ENCODE peak calls at places on chromosome 15, in four cellular contexts. H is MM.1S, K is body of pancreas, D is tibial artery. L is an unnamed sample.

GRCh38 chr15:37891754-37892368 is 42.6 kb upstream of the TMCO5A start:
- DNase-seq in K (peak; percentile 15), D (no peak), H (peak; percentile 78), L (no peak)

GRCh38 chr15:29207758-29208108 is 61.9 kb downstream of the NSMCE3 start:
- DNase-seq in K (no peak), D (no peak), H (no peak), L (no peak)

GRCh38 chr15:55235637-55236036 is 38.9 kb upstream of the RSL24D1 start:
- DNase-seq in D (no peak), K (no peak), H (no peak), L (no peak)

GRCh38 chr15:61906961-61907752 is 153.1 kb downstream of the VPS13C start:
- DNase-seq in H (no peak), D (no peak), K (peak; percentile 12), L (no peak)

GRCh38 chr15:75195766-75196241 is 5.9 kb upstream of the C15orf39 start:
- DNase-seq in K (peak; percentile 53), D (no peak), H (no peak), L (no peak)

GRCh38 chr15:81274255-81274654 is 49.7 kb downstream of the STARD5 start:
- DNase-seq in H (no peak), K (no peak), D (no peak), L (no peak)

GRCh38 chr15:43225201-43225949 is 4.6 kb upstream of the EPB42 start:
- DNase-seq in D (no peak), K (peak; percentile 57), H (peak; percentile 80), L (no peak)

GRCh38 chr15:41880156-41880877 is 13.5 kb downstream of the SPTBN5 start:
- DNase-seq in D (no peak), K (no peak), H (no peak), L (no peak)

GRCh38 chr15:81339321-81339720 is 15.4 kb upstream of the STARD5 start:
- DNase-seq in D (no peak), K (no peak), H (no peak), L (no peak)

GRCh38 chr15:72740202-72740601 is 43.4 kb downstream of the ADPGK start:
- DNase-seq in K (no peak), H (peak; percentile 83), D (no peak), L (no peak)

GRCh38 chr15:67109141-67110034 is 44.0 kb downstream of the SMAD3 start:
- DNase-seq in D (peak; percentile 83), K (peak; percentile 59), H (no peak), L (no peak)

GRCh38 chr15:35078221-35078915 is 6.7 kb downstream of the NANOGP8 start:
- DNase-seq in D (no peak), H (peak; percentile 70), K (peak; percentile 48), L (peak; percentile 31)

GRCh38 chr15:96789999-96790398 is 459.5 kb downstream of the NR2F2 start:
- DNase-seq in H (no peak), D (no peak), K (no peak), L (no peak)

GRCh38 chr15:38050988-38051387 is 116.5 kb downstream of the TMCO5A start:
- DNase-seq in K (no peak), H (no peak), D (no peak), L (no peak)

GRCh38 chr15:78930577-78931388 is 14.1 kb downstream of the CTSH start:
- DNase-seq in D (no peak), H (no peak), K (no peak), L (no peak)

GRCh38 chr15:65258863-65259262 is 27.8 kb downstream of the PARP16 start:
- DNase-seq in K (no peak), H (no peak), D (no peak), L (no peak)

GRCh38 chr15:78130466-78131294 is 565 bp downstream of the CIB2 start:
- DNase-seq in D (no peak), K (peak; percentile 25), H (peak; percentile 55), L (no peak)

GRCh38 chr15:29888651-29889050 is 66.4 kb upstream of the TJP1 start:
- DNase-seq in K (no peak), H (no peak), D (no peak), L (no peak)

GRCh38 chr15:90231028-90232017 is 2.4 kb downstream of the CIB1 start:
- DNase-seq in H (no peak), D (no peak), K (peak; percentile 70), L (peak; percentile 70)

GRCh38 chr15:31265871-31266711 is 60.5 kb upstream of the KLF13 start:
- DNase-seq in D (peak; percentile 68), H (peak; percentile 97), K (no peak), L (peak; percentile 59)

GRCh38 chr15:89814112-89814742 is 425 bp downstream of the ANPEP start:
- DNase-seq in D (no peak), K (no peak), H (no peak), L (peak; percentile 31)

GRCh38 chr15:52067545-52067926 is 45.0 kb downstream of the BCL2L10 start:
- DNase-seq in H (no peak), D (no peak), K (no peak), L (no peak)

GRCh38 chr15:77897896-77898406 is 179.6 kb downstream of the TBC1D2B start:
- DNase-seq in K (no peak), D (peak; percentile 51), H (no peak), L (no peak)

GRCh38 chr15:63232400-63232799 is 43.0 kb downstream of the RAB8B start:
- DNase-seq in H (no peak), K (no peak), D (no peak), L (no peak)

GRCh38 chr15:56877591-56877990 is 40.9 kb upstream of the TCF12 start:
- DNase-seq in H (no peak), K (no peak), D (no peak), L (no peak)

GRCh38 chr15:77014137-77015081 is 19.5 kb downstream of the PSTPIP1 start:
- DNase-seq in D (no peak), K (no peak), H (no peak), L (no peak)

GRCh38 chr15:31387483-31388118 is 61.0 kb downstream of the KLF13 start:
- DNase-seq in H (no peak), D (peak; percentile 90), K (peak; percentile 96), L (peak; percentile 85)

GRCh38 chr15:80615361-80615736 is 79.8 kb upstream of the ABHD17C start:
- DNase-seq in D (no peak), H (no peak), K (no peak), L (no peak)

GRCh38 chr15:58527573-58528196 is 95.9 kb downstream of the LIPC start:
- DNase-seq in D (no peak), H (no peak), K (no peak), L (no peak)

GRCh38 chr15:77836901-77837648 is 204.4 kb upstream of the LINGO1 start:
- DNase-seq in H (no peak), D (peak; percentile 48), K (no peak), L (no peak)

GRCh38 chr15:92385096-92385495 is 8.6 kb upstream of the ST8SIA2 start:
- DNase-seq in H (no peak), D (no peak), K (no peak), L (no peak)

GRCh38 chr15:98873441-98874218 is 134.0 kb downstream of the PGPEP1L start:
- DNase-seq in K (no peak), D (no peak), H (peak; percentile 89), L (no peak)

GRCh38 chr15:80242132-80242769 is 9.8 kb downstream of the CTXND1 start:
- DNase-seq in D (no peak), K (peak; percentile 27), H (peak; percentile 65), L (no peak)

GRCh38 chr15:43165801-43166325 is 19.3 kb upstream of the CCNDBP1 start:
- DNase-seq in H (no peak), K (no peak), D (no peak), L (no peak)

GRCh38 chr15:95624616-95625361 is 705.7 kb upstream of the NR2F2 start:
- DNase-seq in H (no peak), K (no peak), D (no peak), L (no peak)

GRCh38 chr15:95626501-95627361 is 703.8 kb upstream of the NR2F2 start:
- DNase-seq in K (no peak), D (no peak), H (no peak), L (no peak)

GRCh38 chr15:95622843-95623242 is 707.7 kb upstream of the NR2F2 start:
- DNase-seq in H (no peak), K (no peak), D (no peak), L (no peak)

GRCh38 chr15:95620934-95621579 is 709.4 kb upstream of the NR2F2 start:
- DNase-seq in H (peak; percentile 40), K (no peak), D (no peak), L (no peak)

GRCh38 chr15:95624100-95624499 is 706.4 kb upstream of the NR2F2 start:
- DNase-seq in D (no peak), K (no peak), H (no peak), L (no peak)
- H3K9me3 ChIP-seq in D (no peaks in the 10 kb centered on the region), K (no peaks in the 10 kb centered on the region), H (no peaks in the 10 kb centered on the region), L (no peaks in the 10 kb centered on the region)

GRCh38 chr15:101232677-101233076 is 19.2 kb downstream of the CHSY1 start:
- DNase-seq in H (no peak), K (no peak), D (no peak), L (no peak)
- H3K9me3 ChIP-seq in H (no peaks in the 10 kb centered on the region), K (no peaks in the 10 kb centered on the region), D (no peaks in the 10 kb centered on the region), L (no peaks in the 10 kb centered on the region)

DNA sequence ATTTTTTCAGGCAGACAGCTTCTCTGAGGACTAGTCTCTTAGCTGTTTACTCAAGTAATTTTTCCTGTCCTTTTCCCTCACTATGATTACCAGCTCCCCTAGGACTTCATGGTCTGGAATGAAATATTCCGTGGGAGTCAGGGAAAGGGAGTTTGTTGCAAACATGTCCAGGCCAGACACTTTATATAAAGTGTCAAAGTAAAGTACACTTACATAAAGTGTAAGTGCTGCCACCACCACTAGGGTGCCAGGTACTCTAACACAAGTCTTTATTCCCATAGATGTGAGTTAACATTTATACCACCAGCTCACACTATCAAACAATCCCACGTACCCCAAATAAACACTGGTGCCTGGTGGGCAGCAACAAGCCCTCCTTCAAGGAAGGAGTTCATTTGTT is 179.8 kb downstream of the SNRPN start:
- DNase-seq in D (no peak), K (no peak), H (no peak), L (no peak)
- H3K9me3 ChIP-seq in D (peaks cover 3% of the 10 kb centered on the region), K (peaks cover 3% of the 10 kb centered on the region), H (no peaks in the 10 kb centered on the region), L (peaks cover 4% of the 10 kb centered on the region)

GRCh38 chr15:25230442-25230841 is 208.4 kb downstream of the UBE3A start:
- DNase-seq in D (no peak), K (no peak), H (no peak), L (no peak)

GRCh38 chr15:25220834-25221233 is 218.0 kb downstream of the UBE3A start:
- DNase-seq in H (no peak), K (no peak), D (no peak), L (no peak)

GRCh38 chr15:25228261-25228660 is 210.6 kb downstream of the UBE3A start:
- DNase-seq in H (no peak), D (no peak), K (no peak), L (no peak)

GRCh38 chr15:25224396-25224795 is 214.4 kb downstream of the UBE3A start:
- DNase-seq in D (no peak), K (no peak), H (no peak), L (no peak)

GRCh38 chr15:25226360-25226759 is 212.5 kb downstream of the UBE3A start:
- DNase-seq in K (no peak), D (no peak), H (no peak), L (no peak)
- H3K9me3 ChIP-seq in K (no peaks in the 10 kb centered on the region), D (peaks cover 34% of the 10 kb centered on the region), H (no peaks in the 10 kb centered on the region), L (peaks cover 5% of the 10 kb centered on the region)

L was measured in stomach.